ENCODE peak calls at places on chromosomes 5 and 9, in five cellular contexts. W, E, O, T and B are unnamed samples.

GRCh38 chr5:4191703-4192102 is 596.1 kb downstream of the IRX1 start:
- DNase-seq in W (no peak), E (no peak), O (no peak), T (no peak), B (no peak)

GRCh38 chr5:73950441-73950873 is 324.5 kb downstream of the ARHGEF28 start:
- DNase-seq in W (no peak), E (peak), O (no peak), T (peak), B (peak)

GRCh38 chr5:172452398-172453205 is 1.7 kb downstream of the SH3PXD2B start:
- DNase-seq in W (peak), E (peak), O (no peak), T (peak), B (peak)

GRCh38 chr9:83013261-83013610 is 49.7 kb downstream of the RASEF start:
- DNase-seq in W (no peak), E (peak), O (no peak), T (peak), B (peak)

GRCh38 chr5:136328097-136328496 is 37.2 kb downstream of the TRPC7 start:
- DNase-seq in W (no peak), E (no peak), O (no peak), T (no peak), B (no peak)

GRCh38 chr9:134011401-134011800 is 13.9 kb upstream of the BRD3OS start:
- DNase-seq in W (no peak), E (no peak), O (no peak), T (no peak), B (no peak)

GRCh38 chr9:124018731-124019697 is 7.4 kb downstream of the LHX2 start:
- DNase-seq in W (no peak), E (no peak), O (no peak), T (no peak), B (no peak)

GRCh38 chr9:78860806-78861475 is 564.0 kb downstream of the PSAT1 start:
- DNase-seq in W (peak), E (peak), O (no peak), T (peak), B (peak)

GRCh38 chr5:9363026-9363793 is 182.7 kb downstream of the SEMA5A start:
- DNase-seq in W (peak), E (no peak), O (no peak), T (peak), B (no peak)

GRCh38 chr9:1982074-1982473 is 33.1 kb upstream of the SMARCA2 start:
- DNase-seq in W (no peak), E (no peak), O (no peak), T (no peak), B (no peak)

GRCh38 chr9:70080481-70081119 is 37.0 kb downstream of the MAMDC2 start:
- DNase-seq in W (peak), E (peak), O (no peak), T (peak), B (peak)

GRCh38 chr9:122821278-122821952 is 7.0 kb downstream of the PDCL start:
- DNase-seq in W (peak), E (peak), O (no peak), T (no peak), B (peak)

GRCh38 chr9:88198346-88198807 is 60.1 kb upstream of the SPATA31C2 start:
- DNase-seq in W (peak), E (peak), O (no peak), T (peak), B (peak)
- H3K4me3 ChIP-seq in W (peak), E (peak), O (no peak), T (peak), B (peak)

GRCh38 chr5:130720355-130720754 is 444.7 kb downstream of the HINT1 start:
- DNase-seq in W (peak), E (no peak), O (no peak), T (peak), B (peak)

GRCh38 chr5:130727834-130728233 is 437.2 kb downstream of the HINT1 start:
- DNase-seq in W (no peak), E (no peak), O (no peak), T (no peak), B (no peak)

GRCh38 chr5:130724658-130725057 is 440.4 kb downstream of the HINT1 start:
- DNase-seq in W (no peak), E (no peak), O (no peak), T (no peak), B (no peak)
- H3K4me3 ChIP-seq in W (no peak), E (no peak), O (no peak), T (no peak), B (no peak)

DNA sequence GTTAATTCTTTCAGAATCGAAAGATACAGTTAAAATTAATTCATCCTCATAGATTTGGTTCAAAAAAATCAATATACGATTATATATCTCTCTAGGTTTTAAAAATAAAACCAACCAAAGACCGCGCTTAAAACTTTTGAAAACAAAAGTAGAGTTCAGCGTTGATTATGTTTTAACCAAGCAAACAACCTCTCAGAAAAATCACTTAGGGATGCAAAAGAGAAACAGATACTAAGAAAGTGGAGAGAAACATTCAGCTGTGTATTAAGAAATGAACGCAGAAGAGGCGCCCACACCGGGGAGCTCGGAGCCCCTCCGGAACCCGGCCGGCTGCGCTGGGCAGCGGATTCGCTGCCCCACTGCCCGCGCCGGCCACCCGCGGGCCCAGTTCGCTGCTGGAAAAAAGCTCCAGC is 1.4 kb downstream of the PITX1 start:
- DNase-seq in W (no peak), E (no peak), O (no peak), T (peak), B (no peak)
- H3K4me3 ChIP-seq in W (no peak), E (peak), O (peak), T (peak), B (no peak)

DNA sequence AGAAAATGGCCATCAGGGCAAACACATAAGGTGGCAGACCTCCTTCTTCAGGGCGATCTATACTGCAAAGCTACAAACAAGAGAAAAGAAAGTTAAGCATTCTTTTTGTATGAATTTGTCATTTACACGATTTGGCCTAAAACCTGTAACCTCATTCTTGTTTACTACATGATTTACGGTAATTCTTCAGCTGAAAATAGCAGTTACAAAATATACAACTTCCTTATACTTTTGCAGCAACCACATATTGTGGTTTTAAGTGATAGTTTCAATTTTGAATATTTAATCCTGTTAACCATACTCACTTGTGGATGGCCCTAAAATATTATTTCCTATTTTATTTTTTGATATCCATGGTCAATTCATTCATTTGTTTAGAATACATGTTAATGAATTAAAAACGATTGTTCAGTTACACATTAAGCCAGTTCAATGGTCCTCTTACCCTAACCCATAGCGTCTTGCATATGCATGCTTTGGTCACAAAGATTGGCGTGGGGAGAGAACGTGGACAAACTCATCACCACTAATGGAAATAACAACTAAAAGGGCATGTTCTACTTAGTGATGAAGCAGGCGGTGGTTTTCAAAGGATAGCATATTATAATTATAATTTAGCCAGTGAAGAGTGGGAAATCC is 16.6 kb downstream of the TUT7 start:
- DNase-seq in W (no peak), E (no peak), O (no peak), T (no peak), B (no peak)
- H3K4me3 ChIP-seq in W (no peak), E (no peak), O (no peak), T (no peak), B (no peak)

GRCh38 chr9:73050062-73050814 is 97.4 kb upstream of the ALDH1A1 start:
- DNase-seq in W (peak), E (peak), O (no peak), T (peak), B (peak)
- H3K4me3 ChIP-seq in W (no peak), E (no peak), O (no peak), T (peak), B (no peak)